ENCODE peak calls at places on chromosomes 6 and 20, in nine cellular contexts. U, I, K, B, V, A, D, F and Y are unnamed samples.

GRCh38 chr6:101689695-101690094 is 296.2 kb downstream of the GRIK2 start:
- DNase-seq in U (no peak), I (no peak), K (peak), B (no peak), V (no peak), A (no peak), D (no peak), F (no peak), Y (no peak)

GRCh38 chr6:41073968-41074691 is 1.4 kb downstream of the NFYA start:
- DNase-seq in U (no peak), I (no peak), K (no peak), B (no peak), V (peak), A (no peak), D (peak), F (no peak), Y (peak)

GRCh38 chr6:158286413-158286812 is 25.9 kb upstream of the TULP4 start:
- DNase-seq in U (no peak), I (no peak), K (peak), B (peak), V (peak), A (no peak), D (no peak), F (no peak), Y (no peak)

GRCh38 chr6:32129297-32130088 is 595 bp downstream of the FKBPL start:
- DNase-seq in U (no peak), I (no peak), K (no peak), B (no peak), V (no peak), A (no peak), D (no peak), F (no peak), Y (no peak)

GRCh38 chr6:159168536-159169192 is 536 bp upstream of the FNDC1 start:
- DNase-seq in U (no peak), I (peak), K (no peak), B (no peak), V (no peak), A (no peak), D (peak), F (peak), Y (no peak)

GRCh38 chr6:137882225-137882961 is 15.3 kb downstream of the TNFAIP3 start:
- DNase-seq in U (no peak), I (no peak), K (peak), B (no peak), V (peak), A (no peak), D (no peak), F (no peak), Y (no peak)

GRCh38 chr6:106192824-106193223 is 106.7 kb downstream of the PRDM1 start:
- DNase-seq in U (no peak), I (no peak), K (peak), B (no peak), V (no peak), A (no peak), D (no peak), F (no peak), Y (no peak)

GRCh38 chr6:163707385-163708355 is 293.2 kb downstream of the QKI start:
- DNase-seq in U (no peak), I (no peak), K (no peak), B (no peak), V (no peak), A (no peak), D (no peak), F (no peak), Y (no peak)

GRCh38 chr6:88223298-88223697 is 57.2 kb upstream of the CNR1 start:
- DNase-seq in U (no peak), I (no peak), K (no peak), B (no peak), V (no peak), A (no peak), D (no peak), F (no peak), Y (no peak)

GRCh38 chr20:20761302-20761701 is 48.9 kb upstream of the RALGAPA2 start:
- DNase-seq in U (no peak), I (no peak), K (no peak), B (peak), V (no peak), A (no peak), D (no peak), F (no peak), Y (no peak)

GRCh38 chr6:35086636-35087360 is 54.3 kb downstream of the TCP11 start:
- DNase-seq in U (no peak), I (no peak), K (no peak), B (no peak), V (no peak), A (no peak), D (no peak), F (no peak), Y (no peak)

GRCh38 chr6:33858053-33858475 is 54.3 kb upstream of the MLN start:
- DNase-seq in U (no peak), I (no peak), K (no peak), B (no peak), V (no peak), A (no peak), D (no peak), F (no peak), Y (no peak)

GRCh38 chr20:17189976-17190710 is 36.7 kb upstream of the PCSK2 start:
- DNase-seq in U (no peak), I (no peak), K (no peak), B (no peak), V (no peak), A (no peak), D (no peak), F (no peak), Y (no peak)

GRCh38 chr20:5135363-5136012 is 8.7 kb downstream of the CDS2 start:
- DNase-seq in U (no peak), I (no peak), K (no peak), B (no peak), V (peak), A (no peak), D (no peak), F (no peak), Y (no peak)

GRCh38 chr20:49340161-49340966 is 62.5 kb upstream of the ZNFX1 start:
- DNase-seq in U (no peak), I (no peak), K (no peak), B (no peak), V (peak), A (no peak), D (no peak), F (no peak), Y (no peak)

GRCh38 chr20:38633577-38634093 is 32.0 kb downstream of the ARHGAP40 start:
- DNase-seq in U (peak), I (peak), K (peak), B (no peak), V (peak), A (peak), D (peak), F (peak), Y (peak)

GRCh38 chr6:167337675-167338449 is 13.0 kb downstream of the TTLL2 start:
- DNase-seq in U (no peak), I (no peak), K (no peak), B (no peak), V (no peak), A (no peak), D (no peak), F (no peak), Y (no peak)

GRCh38 chr20:63636752-63637633 is 10.1 kb upstream of the GMEB2 start:
- DNase-seq in U (no peak), I (no peak), K (peak), B (no peak), V (no peak), A (no peak), D (no peak), F (no peak), Y (no peak)

GRCh38 chr6:53979468-53980067 is 131.7 kb upstream of the MLIP start:
- DNase-seq in U (no peak), I (peak), K (no peak), B (peak), V (peak), A (peak), D (peak), F (peak), Y (no peak)

GRCh38 chr6:119277047-119277446 is 72.5 kb downstream of the MAN1A1 start:
- DNase-seq in U (no peak), I (no peak), K (no peak), B (no peak), V (no peak), A (no peak), D (no peak), F (no peak), Y (no peak)

GRCh38 chr6:167803816-167804215 is 22.9 kb upstream of the AFDN start:
- DNase-seq in U (no peak), I (no peak), K (no peak), B (no peak), V (no peak), A (no peak), D (no peak), F (no peak), Y (no peak)

GRCh38 chr6:151075527-151075926 is 164.2 kb upstream of the AKAP12 start:
- DNase-seq in U (no peak), I (no peak), K (peak), B (no peak), V (peak), A (no peak), D (no peak), F (no peak), Y (no peak)

GRCh38 chr20:62816879-62817873 is at the start of gene COL9A3:
- DNase-seq in U (no peak), I (no peak), K (no peak), B (no peak), V (no peak), A (no peak), D (peak), F (peak), Y (no peak)

GRCh38 chr20:20463933-20464374 is 96.0 kb downstream of the INSM1 start:
- DNase-seq in U (no peak), I (no peak), K (no peak), B (no peak), V (no peak), A (peak), D (no peak), F (no peak), Y (no peak)

GRCh38 chr6:43669050-43669921 is 18.3 kb downstream of the MRPS18A start:
- DNase-seq in U (no peak), I (peak), K (peak), B (no peak), V (peak), A (no peak), D (peak), F (no peak), Y (no peak)

GRCh38 chr6:161079566-161080262 is 88.1 kb downstream of the MAP3K4 start:
- DNase-seq in U (no peak), I (no peak), K (peak), B (no peak), V (peak), A (no peak), D (no peak), F (no peak), Y (peak)

GRCh38 chr6:27176096-27176495 is 71.4 kb upstream of the PRSS16 start:
- DNase-seq in U (no peak), I (no peak), K (no peak), B (no peak), V (no peak), A (no peak), D (no peak), F (no peak), Y (no peak)

GRCh38 chr6:34806738-34807453 is 15.0 kb downstream of the BLTP3A start:
- DNase-seq in U (no peak), I (no peak), K (peak), B (no peak), V (no peak), A (no peak), D (no peak), F (no peak), Y (no peak)

GRCh38 chr6:168841609-168842278 is 400.8 kb downstream of the SMOC2 start:
- DNase-seq in U (no peak), I (no peak), K (no peak), B (no peak), V (no peak), A (no peak), D (no peak), F (no peak), Y (no peak)